ENCODE peak calls at places on chromosomes 6 and 20, in five cellular contexts. X is dorsolateral prefrontal cortex, E is lower lobe of right lung, B is HCT116, O is left ventricle myocardium inferior. C is an unnamed sample.

GRCh38 chr6:104462811-104463599 is 396.7 kb downstream of the HACE1 start:
- DNase-seq in E (no peak), O (no peak), B (no peak), X (no peak), C (no peak)

GRCh38 chr20:15475483-15475882 is 1097.8 kb downstream of the KIF16B start:
- DNase-seq in E (peak; percentile 54), B (no peak), X (no peak), O (peak; percentile 33), C (no peak)

GRCh38 chr20:35303735-35304431 is 11.7 kb upstream of the FAM83C start:
- DNase-seq in X (peak; percentile 68), B (peak; percentile 82), O (peak; percentile 71), E (peak; percentile 77), C (peak; percentile 92)

GRCh38 chr20:25009218-25010145 is 16.9 kb upstream of the APMAP start:
- DNase-seq in E (no peak), X (no peak), O (no peak), B (no peak), C (no peak)

GRCh38 chr6:133888931-133889556 is at the start of gene TCF21:
- DNase-seq in E (no peak), X (no peak), B (no peak), O (peak; percentile 46), C (no peak)

GRCh38 chr20:58640446-58640845 is 10.6 kb upstream of the STX16 start:
- DNase-seq in B (no peak), E (no peak), O (no peak), X (no peak), C (no peak)

GRCh38 chr20:53576195-53576580 is 17.5 kb downstream of the ZNF217 start:
- DNase-seq in X (no peak), E (no peak), O (no peak), B (no peak), C (peak; percentile 48)

GRCh38 chr20:44728835-44729342 is 13.7 kb downstream of the CCN5 start:
- DNase-seq in E (peak; percentile 80), O (peak; percentile 64), X (no peak), B (peak; percentile 87), C (peak; percentile 90)

GRCh38 chr6:149862901-149863595 is 1.1 kb downstream of the LRP11 start:
- DNase-seq in B (no peak), O (peak; percentile 76), X (no peak), E (peak; percentile 82), C (peak; percentile 72)

GRCh38 chr6:89117285-89118108 is at the start of gene SRSF12:
- DNase-seq in B (no peak), O (peak; percentile 30), X (no peak), E (peak; percentile 71), C (peak; percentile 25)

GRCh38 chr6:53979468-53980067 is 131.7 kb upstream of the MLIP start:
- DNase-seq in E (no peak), X (no peak), B (peak; percentile 46), O (no peak), C (no peak)

GRCh38 chr20:62522748-62523396 is 47.1 kb upstream of the GATA5 start:
- DNase-seq in E (no peak), O (no peak), B (no peak), X (no peak), C (no peak)

GRCh38 chr6:32224696-32225095 is 829 bp upstream of the NOTCH4 start:
- DNase-seq in X (no peak), E (no peak), B (no peak), O (no peak), C (no peak)

GRCh38 chr6:14059791-14060436 is 57.7 kb upstream of the CD83 start:
- DNase-seq in X (no peak), B (no peak), O (peak; percentile 41), E (no peak), C (peak; percentile 84)

GRCh38 chr6:29564875-29565274 is 5.3 kb upstream of the UBD start:
- DNase-seq in E (no peak), B (no peak), X (no peak), O (no peak), C (no peak)

GRCh38 chr20:46289416-46289815 is 18.9 kb downstream of the CDH22 start:
- DNase-seq in X (no peak), O (no peak), E (no peak), B (no peak), C (no peak)

GRCh38 chr20:60037120-60037499 is 78.9 kb downstream of the CDH26 start:
- DNase-seq in X (no peak), B (no peak), E (no peak), O (no peak), C (no peak)
- TF ChIP-seq CTCF in X (no peak), B (peak; percentile 43), E (no peak), O (no peak), C (no peak)

DNA sequence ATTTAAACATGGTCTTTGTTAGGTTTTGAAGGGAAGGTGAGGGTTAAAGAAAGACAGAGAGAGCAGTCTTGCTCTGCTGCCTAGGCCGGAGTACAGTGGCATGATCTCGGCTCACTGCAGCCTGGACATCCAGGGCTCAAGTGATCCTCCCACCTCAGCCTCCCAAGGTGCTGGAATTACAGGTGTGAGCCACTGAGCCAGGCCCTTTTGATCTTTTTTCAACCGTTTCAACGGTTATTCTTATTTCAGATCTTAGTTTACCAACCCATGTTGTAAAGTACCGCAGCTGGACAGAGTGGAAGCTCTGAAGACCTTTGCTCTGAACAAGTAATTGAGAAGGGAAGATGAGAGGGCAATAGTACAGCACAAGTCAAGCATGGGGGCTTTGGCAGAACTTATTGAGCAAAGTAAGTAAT is 1.2 kb upstream of the SRPK1 start:
- DNase-seq in X (no peak), E (no peak), B (no peak), O (no peak), C (no peak)
- H3K27ac ChIP-seq in X (no peak overlapping the region), E (no peak overlapping the region), B (no peak overlapping the region), O (no peak overlapping the region), C (no peak overlapping the region)

GRCh38 chr20:258963-259362 is 1.4 kb downstream of the DEFB132 start:
- DNase-seq in E (no peak), O (no peak), B (peak; percentile 33), X (no peak), C (no peak)
- TF ChIP-seq CTCF in E (peak; percentile 9), O (peak; percentile 24), B (peak; percentile 45), X (no peak), C (no peak)

GRCh38 chr6:158011980-158012566 is 30.4 kb downstream of the SYNJ2 start:
- DNase-seq in O (peak; percentile 3), X (peak; percentile 37), B (no peak), E (peak; percentile 10), C (no peak)

GRCh38 chr6:158009935-158010585 is 28.4 kb downstream of the SYNJ2 start:
- DNase-seq in B (no peak), E (peak; percentile 30), O (peak; percentile 3), X (peak; percentile 15), C (no peak)

GRCh38 chr6:158010591-158011477 is 29.2 kb downstream of the SYNJ2 start:
- DNase-seq in X (peak; percentile 53), E (peak; percentile 20), O (peak; percentile 11), B (no peak), C (no peak)

GRCh38 chr6:158008894-158009891 is 27.5 kb downstream of the SYNJ2 start:
- DNase-seq in X (peak; percentile 87), B (no peak), O (peak; percentile 55), E (peak; percentile 60), C (peak; percentile 87)

GRCh38 chr6:158011478-158011920 is 29.8 kb downstream of the SYNJ2 start:
- DNase-seq in B (no peak), O (peak; percentile 6), X (peak; percentile 28), E (no peak), C (no peak)
- H3K27ac ChIP-seq in B (no peak overlapping the region), O (no peak overlapping the region), X (peak overlapping the region; percentile 98), E (no peak overlapping the region), C (no peak overlapping the region)

DNA sequence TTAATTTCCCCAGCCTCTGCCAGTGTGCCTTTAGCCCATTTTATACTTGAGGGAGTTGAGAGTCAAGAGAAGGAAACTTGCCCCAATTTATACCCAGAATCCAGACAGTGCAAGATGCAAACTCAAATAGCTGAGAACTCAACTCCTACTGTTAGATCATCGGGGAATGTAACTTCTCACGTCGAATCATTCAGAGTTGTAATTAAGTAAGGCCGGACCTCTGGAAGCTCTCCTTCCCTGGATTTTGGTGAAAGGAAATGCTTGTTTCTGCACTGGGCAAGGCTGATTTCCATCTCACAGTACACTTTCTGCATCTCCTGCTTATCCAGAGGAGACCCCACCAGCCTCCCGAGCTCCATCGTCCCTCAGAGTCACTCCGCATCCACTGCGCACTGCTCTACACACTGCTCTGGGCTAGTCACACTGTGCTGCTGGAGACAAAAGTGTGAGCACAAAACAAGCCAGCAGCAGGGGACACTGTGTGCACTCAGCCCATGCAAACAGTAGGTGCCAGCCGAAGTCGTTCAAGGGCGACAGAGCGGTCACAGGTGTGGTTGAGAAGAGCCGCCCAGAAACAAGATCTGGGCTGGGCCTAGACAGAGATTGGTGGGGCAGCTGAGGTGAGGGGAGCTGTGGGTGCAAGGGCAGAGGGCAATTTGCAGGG is 150.4 kb upstream of the QKI start:
- DNase-seq in X (peak; percentile 78), O (peak; percentile 47), B (no peak), E (no peak), C (no peak)
- TF ChIP-seq CTCF in X (no peak), O (peak; percentile 26), B (no peak), E (no peak), C (no peak)